ENCODE peak calls at places on chromosomes 2 and 18, in seven cellular contexts. V, R, A, Z, M, U and L are unnamed samples.
A peak's percentile ranks its signal among the peaks of the same experiment; 100 is the strongest.

GRCh38 chr2:234075947-234076346 is 25.4 kb downstream of the SPP2 start:
- DNase-seq in V (no peak), R (no peak), A (no peak), Z (no peak), M (no peak), U (no peak), L (no peak)

GRCh38 chr2:75074228-75074627 is 115.8 kb downstream of the POLE4 start:
- DNase-seq in V (no peak), R (no peak), A (no peak), Z (no peak), M (no peak), U (no peak), L (no peak)

GRCh38 chr18:12911928-12912703 is 28.1 kb upstream of the PTPN2 start:
- DNase-seq in V (no peak), R (no peak), A (no peak), Z (no peak), M (no peak), U (peak; percentile 78), L (no peak)

GRCh38 chr2:235492850-235493344 is 946 bp upstream of the AGAP1 start:
- DNase-seq in V (peak; percentile 5), R (no peak), A (peak; percentile 17), Z (no peak), M (no peak), U (no peak), L (no peak)

GRCh38 chr2:220469201-220469600 is 841.8 kb downstream of the SLC4A3 start:
- DNase-seq in V (no peak), R (no peak), A (no peak), Z (no peak), M (no peak), U (no peak), L (no peak)

GRCh38 chr18:50128506-50129271 is 66.3 kb downstream of the MYO5B start:
- DNase-seq in V (no peak), R (no peak), A (no peak), Z (peak; percentile 73), M (peak; percentile 87), U (no peak), L (no peak)

GRCh38 chr2:17878222-17879136 is at the start of gene KCNS3:
- DNase-seq in V (peak; percentile 55), R (no peak), A (peak; percentile 25), Z (peak; percentile 56), M (peak; percentile 50), U (no peak), L (no peak)

GRCh38 chr18:6270791-6271216 is 143.9 kb downstream of the L3MBTL4 start:
- DNase-seq in V (no peak), R (no peak), A (no peak), Z (no peak), M (no peak), U (no peak), L (no peak)

GRCh38 chr18:48786621-48787522 is 163.9 kb downstream of the SMAD7 start:
- DNase-seq in V (no peak), R (peak; percentile 30), A (peak; percentile 12), Z (peak; percentile 41), M (no peak), U (peak; percentile 72), L (no peak)

GRCh38 chr18:56043691-56044090 is 455.7 kb upstream of the TCF4 start:
- DNase-seq in V (no peak), R (no peak), A (no peak), Z (peak; percentile 64), M (no peak), U (no peak), L (peak; percentile 89)

GRCh38 chr2:53905396-53905795 is 45.6 kb upstream of the GPR75 start:
- DNase-seq in V (no peak), R (no peak), A (no peak), Z (no peak), M (no peak), U (no peak), L (no peak)

GRCh38 chr2:95231723-95232122 is 24.4 kb downstream of the ZNF892 start:
- DNase-seq in V (peak; percentile 10), R (peak; percentile 67), A (no peak), Z (peak; percentile 70), M (peak; percentile 74), U (no peak), L (peak; percentile 80)

GRCh38 chr18:50076245-50076644 is 118.7 kb downstream of the MYO5B start:
- DNase-seq in V (no peak), R (no peak), A (no peak), Z (no peak), M (peak; percentile 28), U (no peak), L (no peak)

GRCh38 chr2:96470636-96471035 is 34.5 kb downstream of the NEURL3 start:
- DNase-seq in V (peak; percentile 63), R (no peak), A (no peak), Z (peak; percentile 76), M (peak; percentile 67), U (peak; percentile 82), L (no peak)

GRCh38 chr2:119704670-119705120 is 25.7 kb downstream of the TMEM177 start:
- DNase-seq in V (no peak), R (no peak), A (no peak), Z (no peak), M (no peak), U (no peak), L (no peak)

GRCh38 chr18:48589797-48590519 is 51.1 kb downstream of the CTIF start:
- DNase-seq in V (peak; percentile 69), R (no peak), A (no peak), Z (peak; percentile 94), M (no peak), U (peak; percentile 22), L (peak; percentile 91)

GRCh38 chr2:160402997-160403979 is 90.3 kb downstream of the RBMS1 start:
- DNase-seq in V (no peak), R (no peak), A (no peak), Z (no peak), M (no peak), U (no peak), L (no peak)

GRCh38 chr2:65351234-65351947 is 81.0 kb downstream of the SPRED2 start:
- DNase-seq in V (peak; percentile 37), R (no peak), A (no peak), Z (no peak), M (peak; percentile 36), U (no peak), L (no peak)

GRCh38 chr2:236026839-236027238 is 141.3 kb downstream of the GBX2 start:
- DNase-seq in V (no peak), R (no peak), A (no peak), Z (no peak), M (peak; percentile 38), U (no peak), L (no peak)

GRCh38 chr18:9690418-9691178 is 17.5 kb upstream of the RAB31 start:
- DNase-seq in V (no peak), R (no peak), A (no peak), Z (peak; percentile 16), M (no peak), U (no peak), L (no peak)

GRCh38 chr18:74465775-74466174 is 8.7 kb upstream of the DIPK1C start:
- DNase-seq in V (no peak), R (no peak), A (no peak), Z (no peak), M (no peak), U (no peak), L (no peak)

GRCh38 chr18:33720133-33720532 is 142.1 kb downstream of the ASXL3 start:
- DNase-seq in V (no peak), R (no peak), A (no peak), Z (no peak), M (no peak), U (no peak), L (no peak)

GRCh38 chr2:10914272-10914693 is 2.5 kb downstream of the KCNF1 start:
- DNase-seq in V (no peak), R (no peak), A (no peak), Z (no peak), M (peak; percentile 46), U (peak; percentile 51), L (no peak)

GRCh38 chr2:43790118-43790517 is 16.3 kb downstream of the DYNC2LI1 start:
- DNase-seq in V (no peak), R (no peak), A (no peak), Z (no peak), M (no peak), U (no peak), L (no peak)

GRCh38 chr18:79804130-79804772 is 6.5 kb downstream of the KCNG2 start:
- DNase-seq in V (no peak), R (peak; percentile 6), A (no peak), Z (no peak), M (no peak), U (peak; percentile 70), L (no peak)

GRCh38 chr2:108570416-108570815 is 36.1 kb downstream of the LIMS1 start:
- DNase-seq in V (no peak), R (no peak), A (no peak), Z (no peak), M (no peak), U (no peak), L (no peak)

DNA sequence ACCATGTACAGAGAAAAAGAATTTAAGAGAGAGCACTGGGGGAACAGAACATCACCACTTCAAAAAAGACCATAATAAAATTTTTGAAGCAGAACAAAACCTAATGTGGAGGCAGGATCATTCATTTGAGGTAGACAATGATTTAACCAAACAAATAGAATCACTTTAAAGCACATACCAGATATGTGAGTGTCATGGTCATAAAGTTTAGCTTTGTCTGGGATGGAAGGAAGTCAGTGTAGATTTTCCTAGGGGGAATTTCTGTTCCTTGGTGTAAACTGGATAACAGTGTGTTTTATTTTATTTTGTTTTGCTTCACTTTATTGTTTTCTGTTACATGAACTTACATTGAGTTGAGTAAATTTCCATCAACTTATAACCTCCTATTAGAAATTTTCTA is 120.8 kb downstream of the CRIM1 start:
- DNase-seq in V (no peak), R (no peak), A (no peak), Z (no peak), M (no peak), U (no peak), L (no peak)
- H3K27ac ChIP-seq in V (no peak overlapping the region), R (no peak overlapping the region), A (no peak overlapping the region), Z (no peak overlapping the region), M (no peak overlapping the region), U (no peak overlapping the region), L (no peak overlapping the region)

GRCh38 chr18:35950628-35950982 is 21.9 kb upstream of the RMP24 start:
- DNase-seq in V (no peak), R (no peak), A (no peak), Z (no peak), M (no peak), U (no peak), L (no peak)
- TF ChIP-seq CTCF in V (peak; percentile 5), R (no peak), A (no peak), Z (no peak), M (no peak), U (peak; percentile 33), L (no peak)

DNA sequence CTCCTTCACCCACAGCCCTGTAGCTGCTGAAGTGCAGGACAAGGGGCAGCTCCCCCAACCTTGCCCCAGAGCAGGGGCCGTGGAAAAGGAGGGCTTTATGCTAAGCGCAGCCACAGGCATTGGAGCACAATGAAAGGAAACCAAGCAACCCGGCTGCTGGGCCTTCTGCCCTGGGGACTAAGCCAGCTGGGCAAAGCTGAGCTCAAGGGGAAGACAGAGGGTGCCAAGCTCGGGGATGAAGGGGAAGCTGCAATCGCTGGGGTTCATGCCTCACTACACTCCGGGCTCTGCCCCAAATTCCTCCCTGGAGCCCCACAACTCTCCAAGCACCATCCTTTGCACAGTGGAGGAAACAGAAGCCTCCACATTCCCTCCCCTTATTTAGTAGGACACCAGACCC is 12.4 kb downstream of the SFXN5 start:
- DNase-seq in V (no peak), R (no peak), A (no peak), Z (no peak), M (no peak), U (no peak), L (peak; percentile 76)
- H3K27ac ChIP-seq in V (no peak overlapping the region), R (no peak overlapping the region), A (no peak overlapping the region), Z (no peak overlapping the region), M (no peak overlapping the region), U (no peak overlapping the region), L (peak overlapping the region; percentile 26)

GRCh38 chr2:35454966-35455638 is 900.5 kb upstream of the CRIM1 start:
- DNase-seq in V (no peak), R (no peak), A (no peak), Z (no peak), M (no peak), U (no peak), L (no peak)
- TF ChIP-seq CTCF in V (peak; percentile 6), R (no peak), A (no peak), Z (no peak), M (no peak), U (no peak), L (no peak)